ENCODE peak calls at places on chromosomes 12 and 14, in six cellular contexts. One of them, this sample, is unnamed.

GRCh38 chr12:71639341-71639760 is 24.3 kb downstream of the ZFC3H1 start:
- DNase-seq in stomach: no peak
- DNase-seq in neuronal stem cell: no peak
- DNase-seq in gastrocnemius medialis: no peak
- DNase-seq in A549: peak; percentile 13
- DNase-seq in left ventricle myocardium inferior: no peak
- DNase-seq in this sample: no peak

GRCh38 chr12:2402180-2402579 is 349.4 kb downstream of the CACNA1C start:
- DNase-seq in left ventricle myocardium inferior: no peak
- DNase-seq in gastrocnemius medialis: no peak
- DNase-seq in stomach: no peak
- DNase-seq in A549: no peak
- DNase-seq in neuronal stem cell: no peak
- DNase-seq in this sample: no peak

GRCh38 chr14:53979141-53979673 is 22.6 kb upstream of the BMP4 start:
- DNase-seq in A549: no peak
- DNase-seq in neuronal stem cell: peak; percentile 20
- DNase-seq in stomach: no peak
- DNase-seq in left ventricle myocardium inferior: no peak
- DNase-seq in gastrocnemius medialis: no peak
- DNase-seq in this sample: no peak

GRCh38 chr12:105502426-105502930 is 172.0 kb downstream of the C12orf75 start:
- DNase-seq in gastrocnemius medialis: no peak
- DNase-seq in neuronal stem cell: no peak
- DNase-seq in stomach: no peak
- DNase-seq in left ventricle myocardium inferior: no peak
- DNase-seq in A549: no peak
- DNase-seq in this sample: no peak

GRCh38 chr12:57089259-57090245 is 638 bp downstream of the NAB2 start:
- DNase-seq in gastrocnemius medialis: peak; percentile 55
- DNase-seq in stomach: peak; percentile 58
- DNase-seq in neuronal stem cell: no peak
- DNase-seq in A549: no peak
- DNase-seq in left ventricle myocardium inferior: peak; percentile 83
- DNase-seq in this sample: peak; percentile 83

GRCh38 chr12:50251619-50252300 is 31.6 kb downstream of the LIMA1 start:
- DNase-seq in neuronal stem cell: no peak
- DNase-seq in stomach: no peak
- DNase-seq in left ventricle myocardium inferior: no peak
- DNase-seq in A549: no peak
- DNase-seq in gastrocnemius medialis: no peak
- DNase-seq in this sample: no peak

GRCh38 chr14:97832734-97833133 is 1035.6 kb downstream of the VRK1 start:
- DNase-seq in stomach: no peak
- DNase-seq in A549: no peak
- DNase-seq in gastrocnemius medialis: no peak
- DNase-seq in neuronal stem cell: no peak
- DNase-seq in left ventricle myocardium inferior: no peak
- DNase-seq in this sample: no peak

GRCh38 chr12:77847665-77848431 is 17.2 kb downstream of the NAV3 start:
- DNase-seq in left ventricle myocardium inferior: no peak
- DNase-seq in gastrocnemius medialis: no peak
- DNase-seq in neuronal stem cell: no peak
- DNase-seq in stomach: no peak
- DNase-seq in A549: no peak
- DNase-seq in this sample: no peak

GRCh38 chr14:23561873-23562821 is 5.4 kb downstream of the AP1G2 start:
- DNase-seq in gastrocnemius medialis: peak; percentile 52
- DNase-seq in A549: no peak
- DNase-seq in left ventricle myocardium inferior: no peak
- DNase-seq in neuronal stem cell: no peak
- DNase-seq in stomach: no peak
- DNase-seq in this sample: no peak

GRCh38 chr14:71139058-71139946 is 232.0 kb downstream of the PCNX1 start:
- DNase-seq in stomach: peak; percentile 54
- DNase-seq in gastrocnemius medialis: peak; percentile 15
- DNase-seq in neuronal stem cell: peak; percentile 58
- DNase-seq in A549: peak; percentile 61
- DNase-seq in left ventricle myocardium inferior: peak; percentile 37
- DNase-seq in this sample: peak; percentile 75

GRCh38 chr12:30602678-30603077 is 93.0 kb downstream of the IPO8 start:
- DNase-seq in neuronal stem cell: no peak
- DNase-seq in stomach: no peak
- DNase-seq in gastrocnemius medialis: no peak
- DNase-seq in A549: no peak
- DNase-seq in left ventricle myocardium inferior: no peak
- DNase-seq in this sample: no peak

GRCh38 chr14:70709726-70710382 is 68.1 kb downstream of the TTC9 start:
- DNase-seq in A549: no peak
- DNase-seq in stomach: no peak
- DNase-seq in neuronal stem cell: no peak
- DNase-seq in left ventricle myocardium inferior: no peak
- DNase-seq in gastrocnemius medialis: no peak
- DNase-seq in this sample: no peak

GRCh38 chr12:77782034-77782433 is 48.7 kb upstream of the NAV3 start:
- DNase-seq in gastrocnemius medialis: no peak
- DNase-seq in left ventricle myocardium inferior: no peak
- DNase-seq in A549: no peak
- DNase-seq in stomach: no peak
- DNase-seq in neuronal stem cell: no peak
- DNase-seq in this sample: no peak

GRCh38 chr12:67909091-67909531 is 80.1 kb upstream of the IFNG-AS1 start:
- DNase-seq in stomach: no peak
- DNase-seq in left ventricle myocardium inferior: no peak
- DNase-seq in A549: no peak
- DNase-seq in gastrocnemius medialis: no peak
- DNase-seq in neuronal stem cell: no peak
- DNase-seq in this sample: no peak

GRCh38 chr14:42535397-42535796 is 928.7 kb downstream of the LRFN5 start:
- DNase-seq in left ventricle myocardium inferior: no peak
- DNase-seq in gastrocnemius medialis: no peak
- DNase-seq in A549: no peak
- DNase-seq in neuronal stem cell: no peak
- DNase-seq in stomach: no peak
- DNase-seq in this sample: no peak

GRCh38 chr12:115998789-115999478 is 278.6 kb downstream of the MED13L start:
- DNase-seq in left ventricle myocardium inferior: no peak
- DNase-seq in A549: no peak
- DNase-seq in stomach: no peak
- DNase-seq in gastrocnemius medialis: no peak
- DNase-seq in neuronal stem cell: no peak
- DNase-seq in this sample: no peak

GRCh38 chr14:68552075-68552474 is 240.8 kb downstream of the ZFP36L1 start:
- DNase-seq in A549: no peak
- DNase-seq in neuronal stem cell: no peak
- DNase-seq in gastrocnemius medialis: no peak
- DNase-seq in left ventricle myocardium inferior: no peak
- DNase-seq in stomach: no peak
- DNase-seq in this sample: no peak

GRCh38 chr12:8950702-8951478 is 1.4 kb upstream of the M6PR start:
- DNase-seq in stomach: no peak
- DNase-seq in neuronal stem cell: no peak
- DNase-seq in A549: no peak
- DNase-seq in left ventricle myocardium inferior: no peak
- DNase-seq in gastrocnemius medialis: no peak
- DNase-seq in this sample: no peak

GRCh38 chr12:15701212-15701611 is 88.0 kb downstream of the EPS8 start:
- DNase-seq in stomach: no peak
- DNase-seq in A549: no peak
- DNase-seq in gastrocnemius medialis: no peak
- DNase-seq in neuronal stem cell: no peak
- DNase-seq in left ventricle myocardium inferior: no peak
- DNase-seq in this sample: no peak

GRCh38 chr12:131700271-131700670 is 10.6 kb upstream of the SFSWAP start:
- DNase-seq in A549: no peak
- DNase-seq in stomach: no peak
- DNase-seq in gastrocnemius medialis: no peak
- DNase-seq in neuronal stem cell: no peak
- DNase-seq in left ventricle myocardium inferior: no peak
- DNase-seq in this sample: no peak

GRCh38 chr14:20934148-20934762 is 21.0 kb upstream of the RNASE2 start:
- DNase-seq in A549: peak; percentile 19
- DNase-seq in left ventricle myocardium inferior: peak; percentile 20
- DNase-seq in gastrocnemius medialis: no peak
- DNase-seq in stomach: peak; percentile 36
- DNase-seq in neuronal stem cell: peak; percentile 46
- DNase-seq in this sample: peak; percentile 36

GRCh38 chr12:58596381-58596780 is 323.9 kb downstream of the LRIG3 start:
- DNase-seq in left ventricle myocardium inferior: no peak
- DNase-seq in neuronal stem cell: no peak
- DNase-seq in A549: no peak
- DNase-seq in stomach: no peak
- DNase-seq in gastrocnemius medialis: no peak
- DNase-seq in this sample: no peak

GRCh38 chr12:123077298-123078113 is 73.4 kb downstream of the PITPNM2 start:
- DNase-seq in gastrocnemius medialis: no peak
- DNase-seq in stomach: no peak
- DNase-seq in A549: no peak
- DNase-seq in left ventricle myocardium inferior: no peak
- DNase-seq in neuronal stem cell: no peak
- DNase-seq in this sample: no peak

GRCh38 chr14:90599339-90599738 is 202.5 kb downstream of the CALM1 start:
- DNase-seq in stomach: no peak
- DNase-seq in neuronal stem cell: no peak
- DNase-seq in left ventricle myocardium inferior: no peak
- DNase-seq in gastrocnemius medialis: no peak
- DNase-seq in A549: no peak
- DNase-seq in this sample: no peak

GRCh38 chr14:90596733-90597132 is 199.9 kb downstream of the CALM1 start:
- DNase-seq in A549: no peak
- DNase-seq in left ventricle myocardium inferior: no peak
- DNase-seq in stomach: no peak
- DNase-seq in gastrocnemius medialis: no peak
- DNase-seq in neuronal stem cell: no peak
- DNase-seq in this sample: no peak

GRCh38 chr14:90600619-90601018 is 203.8 kb downstream of the CALM1 start:
- DNase-seq in gastrocnemius medialis: no peak
- DNase-seq in left ventricle myocardium inferior: no peak
- DNase-seq in neuronal stem cell: no peak
- DNase-seq in A549: no peak
- DNase-seq in stomach: no peak
- DNase-seq in this sample: no peak

GRCh38 chr14:90599748-90600507 is 203.1 kb downstream of the CALM1 start:
- DNase-seq in A549: no peak
- DNase-seq in neuronal stem cell: no peak
- DNase-seq in stomach: no peak
- DNase-seq in gastrocnemius medialis: no peak
- DNase-seq in left ventricle myocardium inferior: no peak
- DNase-seq in this sample: peak; percentile 50

GRCh38 chr14:90597961-90598360 is 201.1 kb downstream of the CALM1 start:
- DNase-seq in neuronal stem cell: no peak
- DNase-seq in A549: no peak
- DNase-seq in left ventricle myocardium inferior: no peak
- DNase-seq in stomach: no peak
- DNase-seq in gastrocnemius medialis: no peak
- DNase-seq in this sample: no peak
- H3K4me1 ChIP-seq in neuronal stem cell: peaks cover 6% of the 10 kb centered on the region
- H3K4me1 ChIP-seq in A549: peaks cover 11% of the 10 kb centered on the region
- H3K4me1 ChIP-seq in left ventricle myocardium inferior: peaks cover 6% of the 10 kb centered on the region
- H3K4me1 ChIP-seq in stomach: peaks cover 20% of the 10 kb centered on the region
- H3K4me1 ChIP-seq in gastrocnemius medialis: peaks cover 8% of the 10 kb centered on the region
- H3K4me1 ChIP-seq in this sample: no peaks in the 10 kb centered on the region

DNA sequence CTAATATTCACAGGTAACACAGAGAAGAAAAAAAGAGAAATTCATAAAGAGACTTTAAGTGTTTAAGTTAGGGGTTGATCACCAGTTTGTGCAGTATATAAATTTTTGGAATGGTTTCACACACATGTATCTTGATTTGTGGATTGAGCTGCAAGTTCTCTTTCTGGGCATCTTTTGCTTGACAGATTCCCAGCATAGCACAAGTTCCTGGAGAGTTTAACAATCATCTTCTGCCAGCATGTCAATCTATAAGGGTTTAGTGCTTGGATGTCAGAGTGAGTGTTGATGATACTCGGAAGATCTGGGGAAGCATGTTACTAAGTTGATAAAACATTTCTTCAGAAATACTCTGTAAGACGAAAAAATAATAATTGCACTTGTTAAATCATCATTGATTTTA is 43.9 kb upstream of the FGF6 start:
- DNase-seq in neuronal stem cell: no peak
- DNase-seq in left ventricle myocardium inferior: no peak
- DNase-seq in A549: no peak
- DNase-seq in gastrocnemius medialis: no peak
- DNase-seq in stomach: no peak
- DNase-seq in this sample: no peak
- H3K27ac ChIP-seq in neuronal stem cell: no peak overlapping the region
- H3K27ac ChIP-seq in left ventricle myocardium inferior: no peak overlapping the region
- H3K27ac ChIP-seq in A549: no peak overlapping the region
- H3K27ac ChIP-seq in gastrocnemius medialis: no peak overlapping the region
- H3K27ac ChIP-seq in stomach: no peak overlapping the region
- H3K27ac ChIP-seq in this sample: no peak overlapping the region

GRCh38 chr14:32525591-32525990 is 196.5 kb downstream of the AKAP6 start:
- DNase-seq in neuronal stem cell: no peak
- DNase-seq in stomach: no peak
- DNase-seq in gastrocnemius medialis: no peak
- DNase-seq in A549: no peak
- DNase-seq in left ventricle myocardium inferior: no peak
- DNase-seq in this sample: no peak

GRCh38 chr14:32536175-32536574 is 207.1 kb downstream of the AKAP6 start:
- DNase-seq in stomach: no peak
- DNase-seq in A549: no peak
- DNase-seq in gastrocnemius medialis: no peak
- DNase-seq in left ventricle myocardium inferior: no peak
- DNase-seq in neuronal stem cell: no peak
- DNase-seq in this sample: no peak

GRCh38 chr14:32534145-32534544 is 205.0 kb downstream of the AKAP6 start:
- DNase-seq in left ventricle myocardium inferior: no peak
- DNase-seq in gastrocnemius medialis: no peak
- DNase-seq in A549: no peak
- DNase-seq in stomach: no peak
- DNase-seq in neuronal stem cell: no peak
- DNase-seq in this sample: no peak

GRCh38 chr14:32531942-32532341 is 202.8 kb downstream of the AKAP6 start:
- DNase-seq in gastrocnemius medialis: no peak
- DNase-seq in stomach: no peak
- DNase-seq in A549: no peak
- DNase-seq in left ventricle myocardium inferior: no peak
- DNase-seq in neuronal stem cell: no peak
- DNase-seq in this sample: no peak

DNA sequence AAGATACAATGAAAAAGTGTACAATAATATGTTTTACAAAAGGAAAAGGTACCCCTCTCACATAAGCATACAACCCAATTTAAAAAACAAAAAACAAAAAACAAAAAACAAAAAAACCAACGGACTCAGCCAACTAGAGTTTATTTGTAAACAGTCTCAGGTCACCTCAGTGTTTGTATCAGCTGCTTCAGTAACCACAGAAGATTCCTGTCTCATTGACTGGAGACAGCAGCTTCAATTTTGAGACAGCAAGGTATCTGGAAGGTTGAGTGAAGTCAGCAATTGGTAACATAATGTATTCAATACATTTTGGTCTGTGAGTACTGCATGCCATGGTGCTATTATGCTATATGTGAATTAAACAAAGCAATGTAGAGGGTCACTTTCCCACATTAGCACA is 201.7 kb downstream of the AKAP6 start:
- DNase-seq in gastrocnemius medialis: no peak
- DNase-seq in neuronal stem cell: no peak
- DNase-seq in A549: no peak
- DNase-seq in stomach: no peak
- DNase-seq in left ventricle myocardium inferior: no peak
- DNase-seq in this sample: no peak
- H3K4me1 ChIP-seq in gastrocnemius medialis: peaks cover 46% of the 10 kb centered on the region
- H3K4me1 ChIP-seq in neuronal stem cell: no peaks in the 10 kb centered on the region
- H3K4me1 ChIP-seq in A549: no peaks in the 10 kb centered on the region
- H3K4me1 ChIP-seq in stomach: no peaks in the 10 kb centered on the region
- H3K4me1 ChIP-seq in left ventricle myocardium inferior: peaks cover 67% of the 10 kb centered on the region
- H3K4me1 ChIP-seq in this sample: no peaks in the 10 kb centered on the region

GRCh38 chr12:63937381-63938168 is 93.1 kb downstream of the SRGAP1 start:
- DNase-seq in left ventricle myocardium inferior: no peak
- DNase-seq in neuronal stem cell: no peak
- DNase-seq in gastrocnemius medialis: no peak
- DNase-seq in A549: no peak
- DNase-seq in stomach: no peak
- DNase-seq in this sample: no peak
- H3K27ac ChIP-seq in left ventricle myocardium inferior: no peak overlapping the region
- H3K27ac ChIP-seq in neuronal stem cell: no peak overlapping the region
- H3K27ac ChIP-seq in gastrocnemius medialis: no peak overlapping the region
- H3K27ac ChIP-seq in A549: no peak overlapping the region
- H3K27ac ChIP-seq in stomach: no peak overlapping the region
- H3K27ac ChIP-seq in this sample: no peak overlapping the region

This sample was measured in hepatocyte.